ENCODE peak calls at places on chromosomes 5 and 9, in five cellular contexts. One of them, this sample, is unnamed.

GRCh38 chr5:113039229-113039628 is 62.6 kb downstream of the DCP2 start:
- DNase-seq in A549: no peak
- DNase-seq in transverse colon: no peak
- DNase-seq in GM12892: no peak
- DNase-seq in HepG2: no peak
- DNase-seq in this sample: no peak

GRCh38 chr5:74063821-74064598 is 438.0 kb downstream of the ARHGEF28 start:
- DNase-seq in A549: no peak
- DNase-seq in transverse colon: no peak
- DNase-seq in GM12892: no peak
- DNase-seq in HepG2: peak; percentile 14
- DNase-seq in this sample: peak; percentile 21

GRCh38 chr5:133698646-133699526 is 86.5 kb upstream of the FSTL4 start:
- DNase-seq in A549: no peak
- DNase-seq in transverse colon: no peak
- DNase-seq in GM12892: peak; percentile 29
- DNase-seq in HepG2: no peak
- DNase-seq in this sample: no peak

GRCh38 chr5:50888754-50889153 is 222.3 kb downstream of the PARP8 start:
- DNase-seq in A549: no peak
- DNase-seq in transverse colon: no peak
- DNase-seq in GM12892: no peak
- DNase-seq in HepG2: no peak
- DNase-seq in this sample: no peak

GRCh38 chr5:97554992-97555981 is 372.2 kb upstream of the RIOK2 start:
- DNase-seq in A549: no peak
- DNase-seq in transverse colon: no peak
- DNase-seq in GM12892: no peak
- DNase-seq in HepG2: no peak
- DNase-seq in this sample: no peak

GRCh38 chr5:156411-157072 is 34.8 kb upstream of the LRRC14B start:
- DNase-seq in A549: no peak
- DNase-seq in transverse colon: no peak
- DNase-seq in GM12892: no peak
- DNase-seq in HepG2: no peak
- DNase-seq in this sample: no peak

GRCh38 chr9:29100762-29101161 is 1527.5 kb upstream of the C9orf72 start:
- DNase-seq in A549: no peak
- DNase-seq in transverse colon: no peak
- DNase-seq in GM12892: no peak
- DNase-seq in HepG2: no peak
- DNase-seq in this sample: no peak

GRCh38 chr5:20556364-20556763 is 568.4 kb upstream of the CDH18 start:
- DNase-seq in A549: no peak
- DNase-seq in transverse colon: no peak
- DNase-seq in GM12892: no peak
- DNase-seq in HepG2: no peak
- DNase-seq in this sample: no peak

GRCh38 chr5:76372320-76373054 is 30.6 kb upstream of the IQGAP2 start:
- DNase-seq in A549: peak; percentile 91
- DNase-seq in transverse colon: no peak
- DNase-seq in GM12892: no peak
- DNase-seq in HepG2: peak; percentile 76
- DNase-seq in this sample: peak; percentile 86

GRCh38 chr5:81950996-81951395 is 20.8 kb upstream of the ATG10 start:
- DNase-seq in A549: no peak
- DNase-seq in transverse colon: no peak
- DNase-seq in GM12892: no peak
- DNase-seq in HepG2: no peak
- DNase-seq in this sample: no peak

GRCh38 chr9:36327903-36328302 is 69.7 kb upstream of the GNE start:
- DNase-seq in A549: no peak
- DNase-seq in transverse colon: no peak
- DNase-seq in GM12892: no peak
- DNase-seq in HepG2: no peak
- DNase-seq in this sample: peak; percentile 33

GRCh38 chr5:170144286-170145023 is 38.8 kb downstream of the FOXI1 start:
- DNase-seq in A549: no peak
- DNase-seq in transverse colon: no peak
- DNase-seq in GM12892: no peak
- DNase-seq in HepG2: no peak
- DNase-seq in this sample: no peak

GRCh38 chr5:643811-644271 is 31.7 kb downstream of the CEP72 start:
- DNase-seq in A549: no peak
- DNase-seq in transverse colon: no peak
- DNase-seq in GM12892: peak; percentile 55
- DNase-seq in HepG2: no peak
- DNase-seq in this sample: no peak

GRCh38 chr5:153629027-153629426 is 138.6 kb downstream of the GRIA1 start:
- DNase-seq in A549: no peak
- DNase-seq in transverse colon: no peak
- DNase-seq in GM12892: no peak
- DNase-seq in HepG2: no peak
- DNase-seq in this sample: peak; percentile 42

GRCh38 chr9:20640331-20641187 is 18.3 kb upstream of the MLLT3 start:
- DNase-seq in A549: no peak
- DNase-seq in transverse colon: peak; percentile 80
- DNase-seq in GM12892: no peak
- DNase-seq in HepG2: no peak
- DNase-seq in this sample: no peak

GRCh38 chr5:127838661-127839060 is 135.5 kb downstream of the CCDC192 start:
- DNase-seq in A549: no peak
- DNase-seq in transverse colon: no peak
- DNase-seq in GM12892: no peak
- DNase-seq in HepG2: no peak
- DNase-seq in this sample: peak; percentile 7

GRCh38 chr5:59040007-59040803 is 457.3 kb downstream of the RAB3C start:
- DNase-seq in A549: no peak
- DNase-seq in transverse colon: no peak
- DNase-seq in GM12892: no peak
- DNase-seq in HepG2: no peak
- DNase-seq in this sample: no peak

GRCh38 chr5:179345429-179346321 is at the start of gene ADAMTS2:
- DNase-seq in A549: no peak
- DNase-seq in transverse colon: peak; percentile 50
- DNase-seq in GM12892: no peak
- DNase-seq in HepG2: no peak
- DNase-seq in this sample: no peak

GRCh38 chr5:90398726-90399125 is 10.8 kb downstream of the CETN3 start:
- DNase-seq in A549: no peak
- DNase-seq in transverse colon: no peak
- DNase-seq in GM12892: no peak
- DNase-seq in HepG2: no peak
- DNase-seq in this sample: no peak

GRCh38 chr9:89888677-89889076 is 283.9 kb downstream of the GADD45G start:
- DNase-seq in A549: no peak
- DNase-seq in transverse colon: no peak
- DNase-seq in GM12892: no peak
- DNase-seq in HepG2: no peak
- DNase-seq in this sample: no peak

GRCh38 chr5:107532182-107532878 is 138.4 kb downstream of the EFNA5 start:
- DNase-seq in A549: no peak
- DNase-seq in transverse colon: no peak
- DNase-seq in GM12892: no peak
- DNase-seq in HepG2: no peak
- DNase-seq in this sample: no peak

GRCh38 chr5:14895301-14895700 is 23.7 kb upstream of the ANKH start:
- DNase-seq in A549: no peak
- DNase-seq in transverse colon: peak; percentile 65
- DNase-seq in GM12892: no peak
- DNase-seq in HepG2: no peak
- DNase-seq in this sample: no peak

GRCh38 chr5:50767588-50767987 is 101.2 kb downstream of the PARP8 start:
- DNase-seq in A549: no peak
- DNase-seq in transverse colon: no peak
- DNase-seq in GM12892: no peak
- DNase-seq in HepG2: no peak
- DNase-seq in this sample: no peak

GRCh38 chr9:93194584-93194983 is 10.6 kb downstream of the WNK2 start:
- DNase-seq in A549: no peak
- DNase-seq in transverse colon: no peak
- DNase-seq in GM12892: no peak
- DNase-seq in HepG2: no peak
- DNase-seq in this sample: no peak

GRCh38 chr5:148809781-148810524 is 16.5 kb upstream of the ADRB2 start:
- DNase-seq in A549: no peak
- DNase-seq in transverse colon: no peak
- DNase-seq in GM12892: no peak
- DNase-seq in HepG2: no peak
- DNase-seq in this sample: no peak

GRCh38 chr5:110716247-110717245 is 9.9 kb downstream of the TMEM232 start:
- DNase-seq in A549: no peak
- DNase-seq in transverse colon: no peak
- DNase-seq in GM12892: no peak
- DNase-seq in HepG2: no peak
- DNase-seq in this sample: no peak

GRCh38 chr5:171953860-171954701 is 52.4 kb downstream of the FBXW11 start:
- DNase-seq in A549: no peak
- DNase-seq in transverse colon: no peak
- DNase-seq in GM12892: no peak
- DNase-seq in HepG2: peak; percentile 62
- DNase-seq in this sample: peak; percentile 9

GRCh38 chr9:129509508-129509907 is 111.4 kb downstream of the C9orf50 start:
- DNase-seq in A549: no peak
- DNase-seq in transverse colon: no peak
- DNase-seq in GM12892: no peak
- DNase-seq in HepG2: no peak
- DNase-seq in this sample: no peak

GRCh38 chr9:103991698-103992097 is 102.4 kb upstream of the SMC2 start:
- DNase-seq in A549: no peak
- DNase-seq in transverse colon: no peak
- DNase-seq in GM12892: no peak
- DNase-seq in HepG2: no peak
- DNase-seq in this sample: no peak

GRCh38 chr5:40798012-40798855 is at the start of gene PRKAA1:
- DNase-seq in A549: peak; percentile 80
- DNase-seq in transverse colon: peak; percentile 93
- DNase-seq in GM12892: peak; percentile 77
- DNase-seq in HepG2: peak; percentile 71
- DNase-seq in this sample: peak; percentile 90
- TF ChIP-seq POLR2A in A549: peak; percentile 81
- TF ChIP-seq POLR2A in transverse colon: peak; percentile 67
- TF ChIP-seq POLR2A in GM12892: peak; percentile 70
- TF ChIP-seq POLR2A in HepG2: peak; percentile 80
- TF ChIP-seq POLR2A in this sample: peak; percentile 77

GRCh38 chr9:107750741-107751521 is 261.4 kb upstream of the KLF4 start:
- DNase-seq in A549: peak; percentile 85
- DNase-seq in transverse colon: peak; percentile 72
- DNase-seq in GM12892: no peak
- DNase-seq in HepG2: peak; percentile 13
- DNase-seq in this sample: peak; percentile 80

GRCh38 chr9:107751522-107752235 is 262.1 kb upstream of the KLF4 start:
- DNase-seq in A549: peak; percentile 75
- DNase-seq in transverse colon: peak; percentile 74
- DNase-seq in GM12892: no peak
- DNase-seq in HepG2: peak; percentile 72
- DNase-seq in this sample: no peak

GRCh38 chr9:107744873-107745272 is 255.3 kb upstream of the KLF4 start:
- DNase-seq in A549: no peak
- DNase-seq in transverse colon: no peak
- DNase-seq in GM12892: no peak
- DNase-seq in HepG2: no peak
- DNase-seq in this sample: no peak

GRCh38 chr9:107755267-107755666 is 265.7 kb upstream of the KLF4 start:
- DNase-seq in A549: no peak
- DNase-seq in transverse colon: peak; percentile 73
- DNase-seq in GM12892: no peak
- DNase-seq in HepG2: no peak
- DNase-seq in this sample: peak; percentile 78

GRCh38 chr9:107749787-107750444 is 260.3 kb upstream of the KLF4 start:
- DNase-seq in A549: peak; percentile 56
- DNase-seq in transverse colon: peak; percentile 76
- DNase-seq in GM12892: no peak
- DNase-seq in HepG2: peak; percentile 5
- DNase-seq in this sample: peak; percentile 92
- TF ChIP-seq POLR2A in A549: no peak
- TF ChIP-seq POLR2A in transverse colon: no peak
- TF ChIP-seq POLR2A in GM12892: no peak
- TF ChIP-seq POLR2A in HepG2: no peak
- TF ChIP-seq POLR2A in this sample: no peak

GRCh38 chr9:124215551-124215910 is 42.2 kb upstream of the NEK6 start:
- DNase-seq in A549: no peak
- DNase-seq in transverse colon: no peak
- DNase-seq in GM12892: no peak
- DNase-seq in HepG2: no peak
- DNase-seq in this sample: no peak
- TF ChIP-seq POLR2A in A549: no peak
- TF ChIP-seq POLR2A in transverse colon: no peak
- TF ChIP-seq POLR2A in GM12892: no peak
- TF ChIP-seq POLR2A in HepG2: no peak
- TF ChIP-seq POLR2A in this sample: no peak

GRCh38 chr9:127447416-127448111 is 3.6 kb downstream of the RPL12 start:
- DNase-seq in A549: no peak
- DNase-seq in transverse colon: no peak
- DNase-seq in GM12892: no peak
- DNase-seq in HepG2: no peak
- DNase-seq in this sample: no peak

GRCh38 chr9:127449332-127449966 is 1.8 kb downstream of the RPL12 start:
- DNase-seq in A549: no peak
- DNase-seq in transverse colon: no peak
- DNase-seq in GM12892: no peak
- DNase-seq in HepG2: no peak
- DNase-seq in this sample: no peak

GRCh38 chr9:127450170-127450830 is 906 bp downstream of the RPL12 start:
- DNase-seq in A549: no peak
- DNase-seq in transverse colon: no peak
- DNase-seq in GM12892: no peak
- DNase-seq in HepG2: no peak
- DNase-seq in this sample: no peak

GRCh38 chr9:127446720-127447415 is 4.3 kb downstream of the RPL12 start:
- DNase-seq in A549: no peak
- DNase-seq in transverse colon: no peak
- DNase-seq in GM12892: no peak
- DNase-seq in HepG2: no peak
- DNase-seq in this sample: no peak

DNA sequence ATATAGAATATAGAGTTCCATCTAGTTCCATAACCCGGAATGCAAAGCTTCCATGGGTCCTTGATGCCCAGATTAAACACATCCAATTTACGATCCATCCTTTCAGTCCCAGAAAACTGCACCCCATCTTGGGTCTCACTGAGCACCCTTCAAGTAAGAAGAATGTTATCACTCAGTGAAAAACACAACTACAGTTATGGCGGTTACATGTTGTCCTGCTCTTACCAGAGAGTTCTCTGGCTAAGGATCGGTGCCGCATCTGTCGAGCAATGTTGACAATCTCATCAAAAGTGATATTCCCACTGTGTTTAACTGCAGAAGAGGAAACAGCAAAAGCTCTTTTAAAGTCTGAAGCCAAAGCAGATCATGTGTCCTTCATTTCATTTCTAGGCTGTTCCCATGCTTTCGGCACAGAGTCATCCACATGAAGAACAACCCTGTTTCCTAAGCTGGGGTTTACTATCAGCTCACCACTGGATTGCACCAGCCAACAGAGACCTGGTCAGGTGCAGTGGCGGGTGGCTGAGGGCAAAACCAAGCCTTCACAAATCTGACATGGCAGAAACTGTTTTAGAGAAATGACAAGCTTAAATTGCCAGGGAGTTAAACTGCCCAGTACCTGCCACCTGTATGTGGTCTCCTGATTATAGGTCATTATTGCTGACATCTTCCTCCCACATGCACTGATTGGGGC is 2.9 kb downstream of the RPL12 start:
- DNase-seq in A549: no peak
- DNase-seq in transverse colon: no peak
- DNase-seq in GM12892: no peak
- DNase-seq in HepG2: no peak
- DNase-seq in this sample: no peak
- TF ChIP-seq POLR2A in A549: no peak
- TF ChIP-seq POLR2A in transverse colon: no peak
- TF ChIP-seq POLR2A in GM12892: peak; percentile 5
- TF ChIP-seq POLR2A in HepG2: no peak
- TF ChIP-seq POLR2A in this sample: no peak